ENCODE peak calls at places on chromosomes 1 and 21, in ten cellular contexts. I is foreskin fibroblast, Q is choroid plexus epithelial cell, V is OCI-LY7, G is Ammon's horn, X is NCI-H1417 treated with DMSO at 0.1 percent for 48 hours, S is astrocyte of the spinal cord, Z is mesendoderm, K is fibroblast of lung, O is iris pigment epithelial cell. D is an unnamed sample.
A peak's percentile ranks its signal among the peaks of the same experiment; 100 is the strongest.

GRCh38 chr1:118147542-118147941 is 37.5 kb downstream of the SPAG17 start:
- DNase-seq in I (peak; percentile 78), Q (peak; percentile 76), V (no peak), G (no peak), X (no peak), S (peak; percentile 42), Z (no peak), K (peak; percentile 81), O (peak; percentile 51), D (peak; percentile 90)

GRCh38 chr1:26530898-26531598 is 1.5 kb downstream of the RPS6KA1 start:
- DNase-seq in I (peak; percentile 26), Q (peak; percentile 48), V (peak; percentile 49), G (no peak), X (no peak), S (peak; percentile 50), Z (peak; percentile 96), K (peak; percentile 72), O (peak; percentile 71), D (peak; percentile 6)

GRCh38 chr1:67888707-67889106 is 55.4 kb upstream of the GNG12 start:
- DNase-seq in I (no peak), Q (peak; percentile 79), V (no peak), G (no peak), X (no peak), S (peak; percentile 71), Z (peak; percentile 82), K (peak; percentile 94), O (peak; percentile 79), D (peak; percentile 43)

GRCh38 chr1:27298632-27299384 is 23.2 kb upstream of the TMEM222 start:
- DNase-seq in I (no peak), Q (no peak), V (no peak), G (no peak), X (no peak), S (no peak), Z (no peak), K (no peak), O (no peak), D (no peak)

GRCh38 chr1:47804127-47804526 is 193.1 kb downstream of the TRABD2B start:
- DNase-seq in I (no peak), Q (no peak), V (no peak), G (no peak), X (no peak), S (no peak), Z (peak; percentile 34), K (no peak), O (no peak), D (no peak)

GRCh38 chr1:230493264-230493663 is 67.1 kb upstream of the PGBD5 start:
- DNase-seq in I (no peak), Q (no peak), V (no peak), G (no peak), X (no peak), S (no peak), Z (no peak), K (no peak), O (no peak), D (no peak)

GRCh38 chr1:230255991-230256390 is 170.1 kb downstream of the PGBD5 start:
- DNase-seq in I (no peak), Q (no peak), V (no peak), G (no peak), X (no peak), S (no peak), Z (no peak), K (no peak), O (no peak), D (no peak)

GRCh38 chr1:8669608-8670335 is 147.7 kb downstream of the RERE start:
- DNase-seq in I (no peak), Q (no peak), V (no peak), G (no peak), X (no peak), S (no peak), Z (no peak), K (no peak), O (no peak), D (no peak)

GRCh38 chr1:115023593-115023992 is 6.0 kb upstream of the TSHB start:
- DNase-seq in I (no peak), Q (no peak), V (no peak), G (no peak), X (no peak), S (no peak), Z (no peak), K (no peak), O (no peak), D (no peak)

GRCh38 chr21:25637846-25638245 is 1.2 kb upstream of the JAM2 start:
- DNase-seq in I (no peak), Q (no peak), V (no peak), G (no peak), X (no peak), S (no peak), Z (peak; percentile 10), K (no peak), O (no peak), D (peak; percentile 9)

GRCh38 chr1:8333246-8333987 is 15.5 kb downstream of the SLC45A1 start:
- DNase-seq in I (no peak), Q (no peak), V (no peak), G (no peak), X (no peak), S (no peak), Z (no peak), K (no peak), O (no peak), D (no peak)

GRCh38 chr1:44531785-44532566 is 126.9 kb downstream of the RNF220 start:
- DNase-seq in I (peak; percentile 15), Q (peak; percentile 38), V (no peak), G (no peak), X (no peak), S (peak; percentile 41), Z (peak; percentile 89), K (peak; percentile 76), O (peak; percentile 58), D (no peak)

GRCh38 chr1:226946841-226947240 is 6.7 kb downstream of the COQ8A start:
- DNase-seq in I (peak; percentile 16), Q (no peak), V (no peak), G (no peak), X (no peak), S (no peak), Z (no peak), K (no peak), O (no peak), D (no peak)